ENCODE peak calls at places on chromosomes 1 and 21, in five cellular contexts. M, Z, S, O and V are unnamed samples.

GRCh38 chr1:179087665-179088064 is 5.8 kb downstream of the TOR3A start:
- DNase-seq in O (no peak), Z (no peak), S (peak), M (no peak), V (no peak)

GRCh38 chr1:61207416-61207815 is 125.1 kb downstream of the NFIA start:
- DNase-seq in O (no peak), S (no peak), M (no peak), Z (no peak), V (no peak)

GRCh38 chr1:225941220-225941948 is at the start of gene LEFTY2:
- DNase-seq in O (peak), Z (no peak), S (no peak), M (no peak), V (no peak)

GRCh38 chr1:52264530-52265115 is 101.4 kb downstream of the CC2D1B start:
- DNase-seq in S (no peak), O (no peak), M (no peak), Z (no peak), V (no peak)

GRCh38 chr1:28280501-28280900 is 21.2 kb downstream of the SESN2 start:
- DNase-seq in O (peak), Z (no peak), M (no peak), S (no peak), V (no peak)

GRCh38 chr21:28233536-28234220 is 759.0 kb downstream of the LTN1 start:
- DNase-seq in S (no peak), M (no peak), Z (no peak), O (no peak), V (no peak)

GRCh38 chr1:52727114-52727586 is 897 bp downstream of the ZYG11B start:
- DNase-seq in Z (no peak), O (no peak), S (no peak), M (no peak), V (no peak)

GRCh38 chr1:234656981-234657651 is 47.1 kb upstream of the IRF2BP2 start:
- DNase-seq in Z (no peak), S (no peak), O (no peak), M (no peak), V (no peak)

GRCh38 chr1:182995894-182996293 is 27.3 kb upstream of the LAMC1 start:
- DNase-seq in S (no peak), M (no peak), Z (no peak), O (no peak), V (no peak)

GRCh38 chr21:26845750-26846035 is 484 bp upstream of the ADAMTS1 start:
- DNase-seq in O (no peak), Z (no peak), S (no peak), M (no peak), V (no peak)

GRCh38 chr21:16040601-16041000 is 310.8 kb downstream of the USP25 start:
- DNase-seq in Z (no peak), O (no peak), S (no peak), M (no peak), V (no peak)

GRCh38 chr1:63522891-63523728 is at the start of the genes EFCAB7 and ITGB3BP:
- DNase-seq in Z (peak), M (peak), O (peak), S (peak), V (peak)

GRCh38 chr1:63523738-63524137 is 413 bp downstream of the EFCAB7 start:
- DNase-seq in S (no peak), M (no peak), Z (no peak), O (no peak), V (no peak)

GRCh38 chr1:63524166-63524565 is 841 bp downstream of the EFCAB7 start:
- DNase-seq in M (no peak), S (no peak), O (no peak), Z (no peak), V (no peak)
- H3K27ac ChIP-seq in M (peak), S (no peak), O (peak), Z (no peak), V (peak)

GRCh38 chr1:107451735-107452134 is 310.9 kb downstream of the NTNG1 start:
- DNase-seq in Z (no peak), S (no peak), M (no peak), O (no peak), V (no peak)
- H3K27ac ChIP-seq in Z (no peak), S (no peak), M (no peak), O (no peak), V (no peak)

GRCh38 chr1:202965441-202965821 is 1.6 kb downstream of the CYB5R1 start:
- DNase-seq in M (no peak), S (no peak), Z (no peak), O (no peak), V (no peak)
- H3K27ac ChIP-seq in M (no peak), S (no peak), Z (no peak), O (no peak), V (no peak)

DNA sequence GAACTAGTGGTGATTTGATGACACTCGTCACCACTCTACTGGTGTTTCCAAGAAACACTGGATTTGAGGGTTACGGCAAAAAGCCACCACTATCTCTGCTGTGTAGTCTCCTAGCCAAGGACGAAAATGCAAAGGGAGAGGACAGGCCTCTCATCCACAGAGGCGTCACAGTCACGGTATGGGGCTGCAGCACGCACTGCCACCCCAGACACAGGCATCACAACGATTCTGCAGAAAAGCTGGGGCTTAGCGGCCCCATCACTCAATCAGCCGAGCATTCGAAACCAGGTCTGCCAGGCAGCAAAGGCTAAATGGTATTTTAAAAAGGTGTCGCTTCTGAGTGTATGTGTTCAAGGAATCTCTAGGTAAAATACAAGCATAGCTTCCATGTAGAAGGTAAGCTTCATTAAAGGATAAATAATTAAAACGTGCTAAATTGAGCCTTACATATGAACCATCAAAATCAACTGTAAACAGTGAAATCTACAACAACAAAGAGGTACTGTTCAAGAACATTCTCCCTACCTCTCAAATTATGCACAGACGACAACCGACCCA is 1.4 kb downstream of the RIPK4 start:
- DNase-seq in Z (no peak), S (no peak), O (no peak), M (no peak), V (no peak)
- H3K27ac ChIP-seq in Z (no peak), S (no peak), O (no peak), M (no peak), V (no peak)

GRCh38 chr1:59013928-59014279 is 230.1 kb upstream of the JUN start:
- DNase-seq in M (no peak), S (no peak), O (no peak), Z (no peak), V (no peak)
- H3K27ac ChIP-seq in M (no peak), S (no peak), O (peak), Z (no peak), V (peak)

DNA sequence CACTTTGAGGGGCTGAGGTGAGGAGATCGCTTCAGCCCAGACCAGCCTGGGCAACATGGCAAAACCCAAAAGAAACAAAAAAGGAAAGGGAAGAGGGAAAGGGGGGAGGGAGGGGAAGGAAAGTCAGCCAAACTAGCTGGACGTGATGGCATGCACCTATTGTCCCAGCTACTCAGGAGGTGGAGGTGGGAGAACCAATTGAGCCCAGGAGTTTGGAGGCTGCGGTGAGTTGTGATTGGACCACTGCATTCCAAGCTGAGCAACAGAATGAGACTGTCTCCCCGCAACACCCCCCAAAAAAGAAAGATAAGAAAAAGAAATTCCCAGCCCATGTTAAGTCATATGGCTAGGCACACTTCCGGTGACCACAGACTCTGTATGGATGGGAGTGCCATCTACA is 128.4 kb downstream of the PTPN14 start:
- DNase-seq in S (no peak), Z (no peak), M (no peak), O (no peak), V (no peak)
- H3K27ac ChIP-seq in S (no peak), Z (no peak), M (no peak), O (no peak), V (no peak)

GRCh38 chr1:8448906-8449661 is 131.2 kb downstream of the SLC45A1 start:
- DNase-seq in O (no peak), S (no peak), Z (no peak), M (no peak), V (no peak)
- H3K27ac ChIP-seq in O (peak), S (no peak), Z (no peak), M (no peak), V (peak)

GRCh38 chr1:93471911-93472310 is 24.0 kb downstream of the FNBP1L start:
- DNase-seq in Z (no peak), M (no peak), O (no peak), S (no peak), V (no peak)

GRCh38 chr1:93468681-93469080 is 20.8 kb downstream of the FNBP1L start:
- DNase-seq in S (no peak), Z (no peak), M (no peak), O (no peak), V (no peak)

GRCh38 chr1:93467606-93468005 is 19.7 kb downstream of the FNBP1L start:
- DNase-seq in O (no peak), M (no peak), S (no peak), Z (no peak), V (no peak)

GRCh38 chr1:93474291-93474690 is 26.4 kb downstream of the FNBP1L start:
- DNase-seq in O (no peak), M (no peak), Z (no peak), S (no peak), V (no peak)

DNA sequence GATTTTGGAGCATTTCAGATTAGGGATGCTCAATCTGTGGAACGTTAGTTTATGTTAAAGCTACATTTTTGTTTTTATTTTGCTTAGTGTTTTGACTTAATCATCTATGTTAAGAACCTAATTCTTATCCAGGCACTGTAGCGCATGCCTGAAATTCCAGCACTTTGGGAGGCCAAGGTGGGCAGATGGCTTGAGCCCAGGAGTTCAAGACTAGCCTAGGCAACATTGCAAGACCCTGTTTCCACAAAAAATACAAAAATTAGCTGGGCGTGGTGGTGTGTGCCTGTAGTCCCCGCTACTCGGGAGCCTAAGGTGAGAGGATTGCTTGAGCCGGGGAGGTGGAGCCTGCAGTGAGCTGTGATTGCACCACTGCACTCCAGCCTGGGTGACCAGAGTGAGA is 23.4 kb downstream of the FNBP1L start:
- DNase-seq in S (peak), Z (no peak), M (no peak), O (no peak), V (no peak)
- H3K27ac ChIP-seq in S (no peak), Z (no peak), M (no peak), O (no peak), V (no peak)

DNA sequence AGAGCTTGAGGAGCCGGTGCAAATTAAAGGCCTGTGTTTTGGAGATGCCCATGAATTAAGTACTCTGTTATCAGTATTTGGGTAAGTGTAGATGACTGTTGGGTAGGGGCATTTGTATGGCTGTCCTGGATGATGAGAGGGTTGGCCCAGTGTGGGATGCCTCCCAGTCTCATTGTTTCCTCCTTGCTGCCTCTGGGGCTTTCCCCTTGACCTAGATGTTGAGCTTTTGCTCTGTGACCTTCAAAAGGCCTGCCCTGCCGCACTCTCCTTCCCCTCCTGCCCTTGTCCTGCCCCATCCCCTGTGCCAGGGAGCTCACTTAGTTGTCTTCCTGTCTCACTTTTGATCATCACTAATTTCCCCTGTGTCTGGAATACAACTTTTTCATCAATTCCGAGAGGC is 10.0 kb downstream of the GALNT2 start:
- DNase-seq in S (no peak), O (no peak), Z (no peak), M (no peak), V (no peak)
- H3K27ac ChIP-seq in S (no peak), O (no peak), Z (no peak), M (no peak), V (no peak)